ENCODE peak calls at places on chromosomes 13 and 19, in ten cellular contexts. F is NCI-H2171 treated with DMSO at 0.1 percent for 48 hours, W is GM13977, H is nucleus accumbens, N is mucosa of gallbladder, J is aorta, A is amniotic epithelial cell, V is C1 segment of cervical spinal cord, M is iris pigment epithelial cell, S is NCI-H1092. X is an unnamed sample.

GRCh38 chr13:46553886-46554855 is 1.2 kb downstream of the LRCH1 start:
- DNase-seq in F (peak), W (peak), H (no peak), N (peak), J (peak), A (peak), V (peak), M (peak), S (peak), X (peak)

GRCh38 chr13:57739089-57739488 is 107.5 kb downstream of the PCDH17 start:
- DNase-seq in F (no peak), W (no peak), H (no peak), N (no peak), J (no peak), A (no peak), V (no peak), M (no peak), S (peak), X (no peak)

GRCh38 chr19:4044927-4045557 is 21.7 kb downstream of the ZBTB7A start:
- DNase-seq in F (peak), W (peak), H (no peak), N (no peak), J (no peak), A (no peak), V (no peak), M (no peak), S (no peak), X (no peak)

GRCh38 chr19:35306473-35307246 is 14.7 kb downstream of the MAG start:
- DNase-seq in F (peak), W (peak), H (no peak), N (no peak), J (no peak), A (no peak), V (no peak), M (no peak), S (no peak), X (no peak)

GRCh38 chr19:48135411-48135810 is 24.8 kb upstream of the PLA2G4C start:
- DNase-seq in F (no peak), W (no peak), H (no peak), N (no peak), J (no peak), A (no peak), V (peak), M (no peak), S (no peak), X (no peak)

GRCh38 chr19:18769989-18770528 is 21.0 kb downstream of the COMP start:
- DNase-seq in F (no peak), W (no peak), H (no peak), N (no peak), J (no peak), A (no peak), V (no peak), M (no peak), S (no peak), X (no peak)

GRCh38 chr13:23087884-23088283 is 92.9 kb upstream of the SGCG start:
- DNase-seq in F (no peak), W (no peak), H (no peak), N (no peak), J (no peak), A (peak), V (no peak), M (peak), S (no peak), X (peak)

GRCh38 chr19:13353625-13354024 is 152.7 kb downstream of the CACNA1A start:
- DNase-seq in F (no peak), W (no peak), H (no peak), N (no peak), J (no peak), A (no peak), V (no peak), M (no peak), S (no peak), X (no peak)

GRCh38 chr13:23949200-23949599 is 51.9 kb upstream of the C1QTNF9B start:
- DNase-seq in F (no peak), W (no peak), H (no peak), N (no peak), J (no peak), A (no peak), V (no peak), M (no peak), S (no peak), X (no peak)

GRCh38 chr19:29505034-29505824 is 20.6 kb upstream of the VSTM2B start:
- DNase-seq in F (no peak), W (no peak), H (peak), N (no peak), J (no peak), A (no peak), V (peak), M (no peak), S (no peak), X (no peak)

GRCh38 chr19:50836543-50837195 is 3.3 kb upstream of the KLK15 start:
- DNase-seq in F (peak), W (peak), H (no peak), N (no peak), J (peak), A (no peak), V (no peak), M (no peak), S (no peak), X (no peak)

GRCh38 chr13:112417079-112417478 is 40.9 kb downstream of the SPACA7 start:
- DNase-seq in F (no peak), W (no peak), H (no peak), N (no peak), J (no peak), A (no peak), V (no peak), M (no peak), S (no peak), X (no peak)

GRCh38 chr13:110216403-110217041 is 90.4 kb downstream of the COL4A1 start:
- DNase-seq in F (no peak), W (no peak), H (no peak), N (no peak), J (no peak), A (peak), V (no peak), M (peak), S (no peak), X (peak)

GRCh38 chr19:46748325-46749109 is 2.3 kb upstream of the STRN4 start:
- DNase-seq in F (peak), W (no peak), H (no peak), N (no peak), J (peak), A (peak), V (peak), M (peak), S (no peak), X (peak)

GRCh38 chr19:29665215-29665825 is at the start of gene PLEKHF1:
- DNase-seq in F (peak), W (peak), H (peak), N (peak), J (peak), A (peak), V (peak), M (peak), S (peak), X (peak)

GRCh38 chr19:55857149-55857548 is 20.8 kb downstream of the NLRP4 start:
- DNase-seq in F (no peak), W (no peak), H (no peak), N (no peak), J (no peak), A (no peak), V (no peak), M (no peak), S (no peak), X (no peak)

GRCh38 chr13:112575680-112576079 is 12.3 kb downstream of the TUBGCP3 start:
- DNase-seq in F (no peak), W (no peak), H (no peak), N (no peak), J (no peak), A (no peak), V (no peak), M (peak), S (no peak), X (peak)

GRCh38 chr19:55158848-55159793 is 1.6 kb upstream of the TNNI3 start:
- DNase-seq in F (no peak), W (no peak), H (no peak), N (no peak), J (no peak), A (peak), V (no peak), M (no peak), S (no peak), X (no peak)

GRCh38 chr19:33040994-33041827 is 23.5 kb downstream of the RHPN2 start:
- DNase-seq in F (no peak), W (no peak), H (peak), N (peak), J (no peak), A (peak), V (no peak), M (no peak), S (no peak), X (peak)

GRCh38 chr19:54481326-54481930 is 8.3 kb upstream of the CDC42EP5 start:
- DNase-seq in F (peak), W (peak), H (no peak), N (no peak), J (no peak), A (peak), V (peak), M (peak), S (peak), X (peak)

GRCh38 chr19:12769689-12770088 is 5.7 kb downstream of the HOOK2 start:
- DNase-seq in F (no peak), W (no peak), H (no peak), N (no peak), J (no peak), A (peak), V (no peak), M (no peak), S (peak), X (no peak)

GRCh38 chr13:106533101-106533939 is 2.1 kb downstream of the EFNB2 start:
- DNase-seq in F (peak), W (peak), H (peak), N (peak), J (peak), A (peak), V (peak), M (peak), S (peak), X (peak)

GRCh38 chr13:50712469-50712868 is 131.0 kb downstream of the DLEU7 start:
- DNase-seq in F (peak), W (no peak), H (no peak), N (no peak), J (no peak), A (no peak), V (no peak), M (no peak), S (no peak), X (peak)

GRCh38 chr13:43354147-43354945 is 331.0 kb downstream of the DNAJC15 start:
- DNase-seq in F (peak), W (no peak), H (no peak), N (no peak), J (no peak), A (no peak), V (no peak), M (no peak), S (no peak), X (peak)

GRCh38 chr19:38538793-38539528 is 78.8 kb downstream of the MAP4K1 start:
- DNase-seq in F (no peak), W (no peak), H (no peak), N (no peak), J (no peak), A (peak), V (no peak), M (no peak), S (no peak), X (no peak)

GRCh38 chr13:95677564-95678386 is 836 bp downstream of the DNAJC3 start:
- DNase-seq in F (no peak), W (no peak), H (no peak), N (no peak), J (no peak), A (peak), V (no peak), M (peak), S (no peak), X (peak)

X was measured in AG10803.